ENCODE peak calls at places on chromosomes 11 and 22, in eight cellular contexts. F is neural crest cell; L is putamen; Q is activated CD4-positive, alpha-beta T cell treated with anti-CD3 and anti-CD28 coated beads, Interleukin-2, amount 50 U/mL, for 24 hours; T is activated naive CD4-positive, alpha-beta T cell treated with anti-CD3 and anti-CD28 coated beads for 36 hours; J is tibial artery; W is AG08396; Y is MCF 10A. S is an unnamed sample.
A peak's percentile ranks its signal among the peaks of the same experiment; 100 is the strongest.

GRCh38 chr11:126443120-126443519 is 87.6 kb downstream of the ST3GAL4 start:
- DNase-seq in F (no peak), L (peak; percentile 66), Q (no peak), T (no peak), J (no peak), W (no peak), Y (no peak), S (peak; percentile 67)

GRCh38 chr11:78798567-78799170 is 224.0 kb upstream of the NARS2 start:
- DNase-seq in F (peak; percentile 81), L (peak; percentile 49), Q (no peak), T (peak; percentile 62), J (peak; percentile 75), W (peak; percentile 69), Y (peak; percentile 71), S (peak; percentile 68)

GRCh38 chr11:34053161-34053686 is 1.7 kb downstream of the CAPRIN1 start:
- DNase-seq in F (peak; percentile 49), L (peak; percentile 57), Q (peak; percentile 56), T (peak; percentile 83), J (peak; percentile 66), W (peak; percentile 76), Y (peak; percentile 74), S (peak; percentile 62)

GRCh38 chr11:35677904-35678303 is 15.3 kb downstream of the TRIM44 start:
- DNase-seq in F (no peak), L (no peak), Q (no peak), T (no peak), J (no peak), W (no peak), Y (no peak), S (no peak)

GRCh38 chr11:125364085-125364822 is 131.8 kb downstream of the FEZ1 start:
- DNase-seq in F (no peak), L (no peak), Q (no peak), T (no peak), J (no peak), W (peak; percentile 44), Y (no peak), S (no peak)

GRCh38 chr11:75536786-75537629 is 11.3 kb upstream of the GDPD5 start:
- DNase-seq in F (no peak), L (no peak), Q (no peak), T (peak; percentile 52), J (no peak), W (no peak), Y (peak; percentile 67), S (no peak)

GRCh38 chr22:50613291-50613981 is 12.8 kb downstream of the MAPK8IP2 start:
- DNase-seq in F (no peak), L (no peak), Q (no peak), T (no peak), J (no peak), W (peak; percentile 51), Y (no peak), S (no peak)

GRCh38 chr11:130115218-130115617 is 44.4 kb upstream of the ST14 start:
- DNase-seq in F (no peak), L (no peak), Q (no peak), T (no peak), J (no peak), W (peak; percentile 34), Y (peak; percentile 29), S (no peak)

GRCh38 chr11:76604652-76605241 is 65.8 kb downstream of the LRRC32 start:
- DNase-seq in F (no peak), L (no peak), Q (no peak), T (no peak), J (peak; percentile 72), W (peak; percentile 80), Y (peak; percentile 27), S (no peak)